ENCODE peak calls at places on chromosome X, in eight cellular contexts. One of them, this sample, is unnamed.

GRCh38 chrX:10156199-10157031 is at the start of gene CLCN4:
- DNase-seq in naive thymus-derived CD8-positive, alpha-beta T cell: no peak
- DNase-seq in ascending aorta: peak
- DNase-seq in Calu3: peak
- DNase-seq in HFF-Myc: no peak
- DNase-seq in RPMI7951: peak
- DNase-seq in adrenal gland: peak
- DNase-seq in foreskin fibroblast: peak
- DNase-seq in this sample: peak

GRCh38 chrX:55715847-55716246 is 1.7 kb upstream of the RRAGB start:
- DNase-seq in Calu3: no peak
- DNase-seq in ascending aorta: no peak
- DNase-seq in naive thymus-derived CD8-positive, alpha-beta T cell: no peak
- DNase-seq in foreskin fibroblast: no peak
- DNase-seq in adrenal gland: no peak
- DNase-seq in HFF-Myc: no peak
- DNase-seq in RPMI7951: no peak
- DNase-seq in this sample: no peak

GRCh38 chrX:79466636-79467035 is 99.5 kb upstream of the ITM2A start:
- DNase-seq in ascending aorta: no peak
- DNase-seq in RPMI7951: no peak
- DNase-seq in adrenal gland: no peak
- DNase-seq in foreskin fibroblast: no peak
- DNase-seq in naive thymus-derived CD8-positive, alpha-beta T cell: no peak
- DNase-seq in HFF-Myc: no peak
- DNase-seq in Calu3: no peak
- DNase-seq in this sample: no peak

GRCh38 chrX:77785400-77785745 is 643 bp downstream of the ATRX start:
- DNase-seq in HFF-Myc: no peak
- DNase-seq in foreskin fibroblast: no peak
- DNase-seq in Calu3: peak
- DNase-seq in adrenal gland: peak
- DNase-seq in ascending aorta: no peak
- DNase-seq in RPMI7951: peak
- DNase-seq in naive thymus-derived CD8-positive, alpha-beta T cell: no peak
- DNase-seq in this sample: no peak

GRCh38 chrX:15207994-15208393 is 61.9 kb downstream of the ASB9 start:
- DNase-seq in HFF-Myc: no peak
- DNase-seq in foreskin fibroblast: no peak
- DNase-seq in RPMI7951: no peak
- DNase-seq in Calu3: no peak
- DNase-seq in adrenal gland: no peak
- DNase-seq in naive thymus-derived CD8-positive, alpha-beta T cell: no peak
- DNase-seq in ascending aorta: no peak
- DNase-seq in this sample: no peak

GRCh38 chrX:48558270-48558669 is 16.0 kb upstream of the RBM3 start:
- DNase-seq in Calu3: no peak
- DNase-seq in ascending aorta: no peak
- DNase-seq in HFF-Myc: no peak
- DNase-seq in RPMI7951: peak
- DNase-seq in foreskin fibroblast: peak
- DNase-seq in naive thymus-derived CD8-positive, alpha-beta T cell: no peak
- DNase-seq in adrenal gland: no peak
- DNase-seq in this sample: no peak

GRCh38 chrX:119055650-119056049 is 17.1 kb upstream of the CT47C1 start:
- DNase-seq in RPMI7951: no peak
- DNase-seq in adrenal gland: peak
- DNase-seq in Calu3: no peak
- DNase-seq in ascending aorta: no peak
- DNase-seq in HFF-Myc: no peak
- DNase-seq in naive thymus-derived CD8-positive, alpha-beta T cell: no peak
- DNase-seq in foreskin fibroblast: no peak
- DNase-seq in this sample: no peak

GRCh38 chrX:13092455-13092941 is 48.1 kb upstream of the FAM9C start:
- DNase-seq in foreskin fibroblast: no peak
- DNase-seq in ascending aorta: peak
- DNase-seq in naive thymus-derived CD8-positive, alpha-beta T cell: peak
- DNase-seq in RPMI7951: no peak
- DNase-seq in adrenal gland: peak
- DNase-seq in HFF-Myc: no peak
- DNase-seq in Calu3: peak
- DNase-seq in this sample: peak

GRCh38 chrX:14095702-14096101 is 66.0 kb upstream of the GEMIN8 start:
- DNase-seq in HFF-Myc: peak
- DNase-seq in RPMI7951: peak
- DNase-seq in naive thymus-derived CD8-positive, alpha-beta T cell: peak
- DNase-seq in ascending aorta: no peak
- DNase-seq in Calu3: peak
- DNase-seq in foreskin fibroblast: peak
- DNase-seq in adrenal gland: peak
- DNase-seq in this sample: peak

GRCh38 chrX:130120321-130120731 is 10.0 kb upstream of the ELF4 start:
- DNase-seq in HFF-Myc: no peak
- DNase-seq in adrenal gland: no peak
- DNase-seq in ascending aorta: no peak
- DNase-seq in Calu3: no peak
- DNase-seq in naive thymus-derived CD8-positive, alpha-beta T cell: no peak
- DNase-seq in foreskin fibroblast: no peak
- DNase-seq in RPMI7951: no peak
- DNase-seq in this sample: no peak

GRCh38 chrX:48165246-48165645 is 31.3 kb downstream of the SSX5 start:
- DNase-seq in foreskin fibroblast: no peak
- DNase-seq in ascending aorta: no peak
- DNase-seq in HFF-Myc: no peak
- DNase-seq in naive thymus-derived CD8-positive, alpha-beta T cell: no peak
- DNase-seq in adrenal gland: no peak
- DNase-seq in RPMI7951: peak
- DNase-seq in Calu3: no peak
- DNase-seq in this sample: no peak

GRCh38 chrX:51496501-51497291 is at the start of gene NUDT11:
- DNase-seq in foreskin fibroblast: peak
- DNase-seq in HFF-Myc: no peak
- DNase-seq in RPMI7951: peak
- DNase-seq in ascending aorta: peak
- DNase-seq in naive thymus-derived CD8-positive, alpha-beta T cell: no peak
- DNase-seq in adrenal gland: peak
- DNase-seq in Calu3: peak
- DNase-seq in this sample: no peak

GRCh38 chrX:85109235-85109634 is 105.6 kb downstream of the APOOL start:
- DNase-seq in Calu3: peak
- DNase-seq in ascending aorta: no peak
- DNase-seq in adrenal gland: no peak
- DNase-seq in HFF-Myc: no peak
- DNase-seq in naive thymus-derived CD8-positive, alpha-beta T cell: no peak
- DNase-seq in foreskin fibroblast: no peak
- DNase-seq in RPMI7951: peak
- DNase-seq in this sample: no peak

GRCh38 chrX:152170621-152171020 is 32.2 kb upstream of the MAGEA10 start:
- DNase-seq in RPMI7951: no peak
- DNase-seq in naive thymus-derived CD8-positive, alpha-beta T cell: no peak
- DNase-seq in ascending aorta: no peak
- DNase-seq in adrenal gland: no peak
- DNase-seq in HFF-Myc: no peak
- DNase-seq in foreskin fibroblast: no peak
- DNase-seq in Calu3: no peak
- DNase-seq in this sample: no peak

GRCh38 chrX:153970398-153971123 is 1.1 kb downstream of the HCFC1 start:
- DNase-seq in naive thymus-derived CD8-positive, alpha-beta T cell: no peak
- DNase-seq in HFF-Myc: no peak
- DNase-seq in ascending aorta: no peak
- DNase-seq in Calu3: peak
- DNase-seq in RPMI7951: peak
- DNase-seq in adrenal gland: peak
- DNase-seq in foreskin fibroblast: peak
- DNase-seq in this sample: no peak

GRCh38 chrX:107683124-107683895 is 55.0 kb downstream of the PRPS1 start:
- DNase-seq in foreskin fibroblast: peak
- DNase-seq in HFF-Myc: no peak
- DNase-seq in ascending aorta: peak
- DNase-seq in adrenal gland: peak
- DNase-seq in Calu3: no peak
- DNase-seq in RPMI7951: no peak
- DNase-seq in naive thymus-derived CD8-positive, alpha-beta T cell: no peak
- DNase-seq in this sample: no peak

This sample was measured in memory B cell.